ENCODE peak calls at places on chromosome 19, in four cellular contexts. One of them, this sample, is unnamed.

GRCh38 chr19:40089462-40089861 is 1.3 kb downstream of the ZNF780A start:
- DNase-seq in A549: no peak
- DNase-seq in HepG2: no peak
- DNase-seq in K562: no peak
- DNase-seq in this sample: no peak

GRCh38 chr19:48928164-48929005 is 5.1 kb upstream of the DHDH start:
- DNase-seq in A549: no peak
- DNase-seq in HepG2: no peak
- DNase-seq in K562: no peak
- DNase-seq in this sample: no peak

GRCh38 chr19:29844891-29845575 is 33.2 kb downstream of the CCNE1 start:
- DNase-seq in A549: peak
- DNase-seq in HepG2: peak
- DNase-seq in K562: peak
- DNase-seq in this sample: peak

GRCh38 chr19:1063030-1063908 is 3.7 kb upstream of the ARHGAP45 start:
- DNase-seq in A549: no peak
- DNase-seq in HepG2: no peak
- DNase-seq in K562: peak
- DNase-seq in this sample: no peak

GRCh38 chr19:45952691-45953505 is 20.8 kb downstream of the NOVA2 start:
- DNase-seq in A549: peak
- DNase-seq in HepG2: no peak
- DNase-seq in K562: peak
- DNase-seq in this sample: no peak

GRCh38 chr19:55452381-55453325 is 8.8 kb downstream of the ISOC2 start:
- DNase-seq in A549: peak
- DNase-seq in HepG2: peak
- DNase-seq in K562: peak
- DNase-seq in this sample: no peak

GRCh38 chr19:45670670-45671453 is 2.8 kb downstream of the GIPR start:
- DNase-seq in A549: peak
- DNase-seq in HepG2: peak
- DNase-seq in K562: peak
- DNase-seq in this sample: peak

GRCh38 chr19:30320466-30320865 is 51.7 kb upstream of the ZNF536 start:
- DNase-seq in A549: no peak
- DNase-seq in HepG2: no peak
- DNase-seq in K562: no peak
- DNase-seq in this sample: no peak

GRCh38 chr19:16938211-16938610 is 49.4 kb downstream of the F2RL3 start:
- DNase-seq in A549: no peak
- DNase-seq in HepG2: no peak
- DNase-seq in K562: no peak
- DNase-seq in this sample: no peak

GRCh38 chr19:16951529-16951928 is 62.7 kb downstream of the F2RL3 start:
- DNase-seq in A549: no peak
- DNase-seq in HepG2: no peak
- DNase-seq in K562: no peak
- DNase-seq in this sample: no peak

GRCh38 chr19:3855321-3855720 is 13.5 kb downstream of the ZFR2 start:
- DNase-seq in A549: no peak
- DNase-seq in HepG2: peak
- DNase-seq in K562: no peak
- DNase-seq in this sample: no peak

GRCh38 chr19:54209748-54210494 is 9.3 kb downstream of the RPS9 start:
- DNase-seq in A549: peak
- DNase-seq in HepG2: peak
- DNase-seq in K562: peak
- DNase-seq in this sample: no peak

GRCh38 chr19:44747739-44748425 is 626 bp upstream of the BCL3 start:
- DNase-seq in A549: peak
- DNase-seq in HepG2: peak
- DNase-seq in K562: no peak
- DNase-seq in this sample: no peak

GRCh38 chr19:28737021-28737525 is 475.9 kb downstream of the UQCRFS1 start:
- DNase-seq in A549: no peak
- DNase-seq in HepG2: peak
- DNase-seq in K562: peak
- DNase-seq in this sample: peak

GRCh38 chr19:52200044-52200443 is 10.2 kb downstream of the PPP2R1A start:
- DNase-seq in A549: no peak
- DNase-seq in HepG2: no peak
- DNase-seq in K562: no peak
- DNase-seq in this sample: no peak

GRCh38 chr19:9565900-9566705 is 18.2 kb downstream of the ZNF121 start:
- DNase-seq in A549: no peak
- DNase-seq in HepG2: no peak
- DNase-seq in K562: no peak
- DNase-seq in this sample: no peak

GRCh38 chr19:4624733-4625362 is 14.5 kb upstream of the TNFAIP8L1 start:
- DNase-seq in A549: peak
- DNase-seq in HepG2: peak
- DNase-seq in K562: peak
- DNase-seq in this sample: no peak

GRCh38 chr19:17289489-17289888 is 7.8 kb downstream of the ANKLE1 start:
- DNase-seq in A549: peak
- DNase-seq in HepG2: no peak
- DNase-seq in K562: peak
- DNase-seq in this sample: no peak

GRCh38 chr19:49820125-49820524 is 2.0 kb downstream of the MED25 start:
- DNase-seq in A549: no peak
- DNase-seq in HepG2: no peak
- DNase-seq in K562: peak
- DNase-seq in this sample: no peak

GRCh38 chr19:8731428-8732169 is 10.2 kb downstream of the OR2Z1 start:
- DNase-seq in A549: no peak
- DNase-seq in HepG2: no peak
- DNase-seq in K562: no peak
- DNase-seq in this sample: no peak

GRCh38 chr19:4322942-4323665 is 15.5 kb downstream of the STAP2 start:
- DNase-seq in A549: no peak
- DNase-seq in HepG2: no peak
- DNase-seq in K562: no peak
- DNase-seq in this sample: no peak

GRCh38 chr19:56085571-56086275 is 35.4 kb downstream of the ZNF787 start:
- DNase-seq in A549: no peak
- DNase-seq in HepG2: no peak
- DNase-seq in K562: no peak
- DNase-seq in this sample: no peak

GRCh38 chr19:56253737-56254136 is 18.8 kb upstream of the EDDM13 start:
- DNase-seq in A549: peak
- DNase-seq in HepG2: peak
- DNase-seq in K562: peak
- DNase-seq in this sample: no peak

GRCh38 chr19:2495651-2496316 is 19.9 kb downstream of the GADD45B start:
- DNase-seq in A549: no peak
- DNase-seq in HepG2: no peak
- DNase-seq in K562: no peak
- DNase-seq in this sample: no peak

GRCh38 chr19:49906879-49907564 is 10.3 kb upstream of the IL4I1 start:
- DNase-seq in A549: no peak
- DNase-seq in HepG2: no peak
- DNase-seq in K562: no peak
- DNase-seq in this sample: peak

GRCh38 chr19:11446652-11447301 is 11.3 kb downstream of the PRKCSH start:
- DNase-seq in A549: peak
- DNase-seq in HepG2: no peak
- DNase-seq in K562: peak
- DNase-seq in this sample: no peak

GRCh38 chr19:719081-719512 is 10.4 kb downstream of the PALM start:
- DNase-seq in A549: no peak
- DNase-seq in HepG2: peak
- DNase-seq in K562: peak
- DNase-seq in this sample: no peak

GRCh38 chr19:2199215-2199614 is 35.5 kb downstream of the DOT1L start:
- DNase-seq in A549: peak
- DNase-seq in HepG2: no peak
- DNase-seq in K562: peak
- DNase-seq in this sample: no peak

GRCh38 chr19:2805991-2806649 is 13.5 kb upstream of the ZNF554 start:
- DNase-seq in A549: no peak
- DNase-seq in HepG2: no peak
- DNase-seq in K562: no peak
- DNase-seq in this sample: no peak

GRCh38 chr19:47353307-47353712 is 4.2 kb downstream of the DHX34 start:
- DNase-seq in A549: no peak
- DNase-seq in HepG2: peak
- DNase-seq in K562: no peak
- DNase-seq in this sample: no peak

GRCh38 chr19:50357178-50358100 is 8.0 kb downstream of the NAPSA start:
- DNase-seq in A549: peak
- DNase-seq in HepG2: peak
- DNase-seq in K562: peak
- DNase-seq in this sample: peak

GRCh38 chr19:18597809-18598660 is 8.6 kb downstream of the CRLF1 start:
- DNase-seq in A549: no peak
- DNase-seq in HepG2: no peak
- DNase-seq in K562: no peak
- DNase-seq in this sample: no peak

GRCh38 chr19:14383556-14383897 is 2.3 kb downstream of the ADGRE5 start:
- DNase-seq in A549: no peak
- DNase-seq in HepG2: no peak
- DNase-seq in K562: peak
- DNase-seq in this sample: no peak

GRCh38 chr19:18292810-18293641 is 11.6 kb upstream of the JUND start:
- DNase-seq in A549: peak
- DNase-seq in HepG2: peak
- DNase-seq in K562: peak
- DNase-seq in this sample: no peak

GRCh38 chr19:36377541-36378178 is 1.3 kb downstream of the ZFP14 start:
- DNase-seq in A549: no peak
- DNase-seq in HepG2: peak
- DNase-seq in K562: no peak
- DNase-seq in this sample: no peak

GRCh38 chr19:10339380-10339960 is at the start of gene ICAM3:
- DNase-seq in A549: no peak
- DNase-seq in HepG2: no peak
- DNase-seq in K562: no peak
- DNase-seq in this sample: peak

GRCh38 chr19:8423821-8424223 is 10.7 kb downstream of the MARCHF2 start:
- DNase-seq in A549: peak
- DNase-seq in HepG2: peak
- DNase-seq in K562: peak
- DNase-seq in this sample: no peak

GRCh38 chr19:35090160-35090794 is 25.3 kb upstream of the FXYD3 start:
- DNase-seq in A549: peak
- DNase-seq in HepG2: peak
- DNase-seq in K562: peak
- DNase-seq in this sample: no peak

GRCh38 chr19:57803265-57803593 is 11.5 kb downstream of the ZNF552 start:
- DNase-seq in A549: no peak
- DNase-seq in HepG2: no peak
- DNase-seq in K562: no peak
- DNase-seq in this sample: no peak
- TF ChIP-seq CHD4 in A549: no peak
- TF ChIP-seq CHD4 in HepG2: no peak
- TF ChIP-seq CHD4 in K562: no peak
- TF ChIP-seq CHD4 in this sample: no peak

DNA sequence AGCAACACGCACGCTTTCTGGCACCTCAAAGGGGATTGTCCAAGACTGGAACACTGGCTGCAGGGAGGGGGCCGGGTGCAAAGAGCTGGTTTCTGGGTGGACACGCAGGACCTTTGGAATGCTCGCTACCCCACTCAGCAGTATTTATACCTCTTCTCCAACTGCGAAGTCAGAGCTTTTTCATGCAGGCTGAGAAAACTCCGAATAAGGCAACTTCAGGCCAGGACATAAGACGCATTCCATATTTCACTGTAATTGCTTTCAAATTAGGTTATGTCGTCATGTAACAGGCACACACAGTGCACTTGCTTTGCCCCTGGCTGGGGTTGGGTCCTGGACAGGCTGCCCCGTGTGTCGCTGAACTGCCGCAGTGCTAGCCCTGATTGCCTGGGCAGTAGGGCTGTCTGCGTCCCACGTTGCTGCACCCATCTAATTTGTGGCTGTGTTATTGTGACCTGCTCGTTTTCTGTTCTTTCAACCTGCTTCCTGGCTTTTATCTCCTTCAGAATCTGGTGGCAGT is 44.5 kb downstream of the ACTN4 start:
- DNase-seq in A549: no peak
- DNase-seq in HepG2: no peak
- DNase-seq in K562: no peak
- DNase-seq in this sample: no peak
- TF ChIP-seq CHD4 in A549: no peak
- TF ChIP-seq CHD4 in HepG2: no peak
- TF ChIP-seq CHD4 in K562: no peak
- TF ChIP-seq CHD4 in this sample: no peak

GRCh38 chr19:19653597-19654147 is 9.8 kb downstream of the ATP13A1 start:
- DNase-seq in A549: no peak
- DNase-seq in HepG2: no peak
- DNase-seq in K562: no peak
- DNase-seq in this sample: no peak
- TF ChIP-seq CHD4 in A549: no peak
- TF ChIP-seq CHD4 in HepG2: no peak
- TF ChIP-seq CHD4 in K562: no peak
- TF ChIP-seq CHD4 in this sample: no peak

GRCh38 chr19:13103961-13104847 is 1.5 kb upstream of the LYL1 start:
- DNase-seq in A549: peak
- DNase-seq in HepG2: no peak
- DNase-seq in K562: peak
- DNase-seq in this sample: no peak
- TF ChIP-seq CHD4 in A549: no peak
- TF ChIP-seq CHD4 in HepG2: no peak
- TF ChIP-seq CHD4 in K562: no peak
- TF ChIP-seq CHD4 in this sample: no peak

This sample was measured in GM12878.